ENCODE peak calls at places on chromosome 6, in four cellular contexts. N is ACHN, Q is Calu3, R is GM23248. E is an unnamed sample.

GRCh38 chr6:158559895-158560786 is at the start of gene TMEM181:
- DNase-seq in N (peak; percentile 81), R (peak; percentile 96), Q (peak; percentile 86), E (peak; percentile 73)

GRCh38 chr6:47258724-47259347 is 50.9 kb downstream of the TNFRSF21 start:
- DNase-seq in R (no peak), N (no peak), Q (no peak), E (no peak)

GRCh38 chr6:3228791-3229565 is 1.5 kb upstream of the TUBB2B start:
- DNase-seq in Q (no peak), N (no peak), R (no peak), E (no peak)

GRCh38 chr6:56259682-56260081 is 12.3 kb upstream of the COL21A1 start:
- DNase-seq in R (peak; percentile 56), Q (peak; percentile 23), N (no peak), E (no peak)

GRCh38 chr6:19399406-19399805 is 437.8 kb upstream of the ID4 start:
- DNase-seq in Q (no peak), N (no peak), R (peak; percentile 57), E (no peak)

GRCh38 chr6:12608016-12608860 is 108.3 kb upstream of the PHACTR1 start:
- DNase-seq in R (peak; percentile 44), N (no peak), Q (no peak), E (no peak)

GRCh38 chr6:7058250-7058923 is 49.4 kb upstream of the RREB1 start:
- DNase-seq in Q (peak; percentile 76), N (peak; percentile 92), R (peak; percentile 95), E (no peak)

GRCh38 chr6:20117474-20117873 is 94.8 kb downstream of the MBOAT1 start:
- DNase-seq in R (no peak), Q (peak; percentile 85), N (peak; percentile 13), E (no peak)

GRCh38 chr6:159169193-159169555 is at the start of gene FNDC1:
- DNase-seq in Q (peak; percentile 76), N (peak; percentile 19), R (peak; percentile 67), E (peak; percentile 26)

GRCh38 chr6:1479095-1479494 is 89.7 kb downstream of the FOXF2 start:
- DNase-seq in N (no peak), Q (no peak), R (peak; percentile 90), E (no peak)

GRCh38 chr6:169972736-169973135 is 221.3 kb downstream of the ERMARD start:
- DNase-seq in R (no peak), N (no peak), Q (no peak), E (no peak)

GRCh38 chr6:107676002-107676401 is 148.1 kb downstream of the SCML4 start:
- DNase-seq in R (peak; percentile 79), N (no peak), Q (no peak), E (no peak)

GRCh38 chr6:145034664-145035063 is 700.7 kb downstream of the EPM2A start:
- DNase-seq in R (no peak), N (no peak), Q (no peak), E (no peak)

GRCh38 chr6:9710574-9710973 is 704.3 kb downstream of the TFAP2A start:
- DNase-seq in R (no peak), N (no peak), Q (no peak), E (no peak)

GRCh38 chr6:35804996-35805736 is at the start of gene LHFPL5:
- DNase-seq in N (peak; percentile 59), Q (peak; percentile 85), R (peak; percentile 41), E (no peak)

GRCh38 chr6:109226353-109226752 is 131.0 kb downstream of the CEP57L1 start:
- DNase-seq in R (no peak), Q (no peak), N (no peak), E (no peak)